ENCODE peak calls at places on chromosome 1, in six cellular contexts. L is ACHN; I is mesendoderm; U is neural crest cell; V is CD8-positive, alpha-beta T cell; P is NT2/D1. A is an unnamed sample.
A peak's percentile ranks its signal among the peaks of the same experiment; 100 is the strongest.

GRCh38 chr1:158771950-158772866 is at the start of gene OR6N1:
- DNase-seq in V (no peak), U (no peak), I (no peak), L (no peak), P (no peak), A (no peak)

GRCh38 chr1:202007279-202007678 is 3.1 kb upstream of the ELF3 start:
- DNase-seq in I (peak; percentile 33), V (no peak), U (no peak), P (no peak), L (no peak), A (no peak)

GRCh38 chr1:213201380-213202155 is 150.5 kb downstream of the RPS6KC1 start:
- DNase-seq in I (no peak), L (no peak), U (no peak), V (no peak), P (no peak), A (no peak)

GRCh38 chr1:51636765-51637522 is 20.1 kb downstream of the OSBPL9 start:
- DNase-seq in P (no peak), V (no peak), L (peak; percentile 84), U (no peak), I (no peak), A (no peak)

GRCh38 chr1:995665-996633 is 3.9 kb downstream of the HES4 start:
- DNase-seq in I (no peak), P (no peak), L (no peak), V (no peak), U (no peak), A (no peak)

GRCh38 chr1:6234502-6235295 is 1.1 kb downstream of the ICMT start:
- DNase-seq in U (no peak), P (no peak), I (no peak), L (no peak), V (no peak), A (no peak)

GRCh38 chr1:57112148-57112547 is 146.3 kb upstream of the C8B start:
- DNase-seq in L (no peak), V (no peak), P (peak; percentile 61), U (no peak), I (peak; percentile 21), A (no peak)

GRCh38 chr1:156194300-156194652 is 372 bp downstream of the SLC25A44 start:
- DNase-seq in U (no peak), V (no peak), L (no peak), I (no peak), P (no peak), A (no peak)

GRCh38 chr1:2334883-2335534 is 56.3 kb downstream of the MORN1 start:
- DNase-seq in V (no peak), P (no peak), L (no peak), U (no peak), I (no peak), A (no peak)

GRCh38 chr1:59072017-59072947 is 224.6 kb upstream of the FGGY start:
- DNase-seq in U (no peak), I (peak; percentile 45), V (no peak), L (no peak), P (peak; percentile 63), A (no peak)

GRCh38 chr1:51642739-51643142 is 25.8 kb downstream of the OSBPL9 start:
- DNase-seq in U (no peak), L (no peak), P (no peak), V (no peak), I (peak; percentile 76), A (no peak)

GRCh38 chr1:234683856-234684632 is 74.1 kb upstream of the IRF2BP2 start:
- DNase-seq in L (peak; percentile 17), P (peak; percentile 63), U (no peak), V (no peak), I (peak; percentile 95), A (no peak)

GRCh38 chr1:246281639-246282038 is 225.4 kb downstream of the SMYD3 start:
- DNase-seq in P (no peak), U (no peak), V (no peak), L (no peak), I (no peak), A (no peak)

GRCh38 chr1:246837418-246838117 is 94.2 kb downstream of the AHCTF1 start:
- DNase-seq in L (no peak), P (no peak), I (no peak), V (no peak), U (no peak), A (no peak)

GRCh38 chr1:30472009-30472408 is 251.4 kb downstream of the MATN1 start:
- DNase-seq in U (no peak), V (no peak), P (no peak), I (no peak), L (no peak), A (no peak)

GRCh38 chr1:246497331-246497915 is 9.7 kb downstream of the SMYD3 start:
- DNase-seq in P (peak; percentile 55), L (peak; percentile 82), U (no peak), I (peak; percentile 72), V (no peak), A (no peak)